ENCODE peak calls at places on chromosomes 4 and X, in four cellular contexts. U, P, O and W are unnamed samples.

GRCh38 chr4:113707013-113707412 is 54.5 kb downstream of the CAMK2D start:
- DNase-seq in U (peak; percentile 62), P (peak; percentile 69), O (no peak), W (peak; percentile 18)

GRCh38 chr4:65227628-65228027 is 442.7 kb downstream of the EPHA5 start:
- DNase-seq in P (no peak), U (no peak), O (no peak), W (no peak)

GRCh38 chr4:76208005-76208765 is 5.4 kb downstream of the SCARB2 start:
- DNase-seq in U (peak; percentile 94), P (peak; percentile 93), O (no peak), W (peak; percentile 90)

GRCh38 chrX:150405576-150405975 is 42.5 kb downstream of the MAMLD1 start:
- DNase-seq in O (no peak), U (no peak), P (no peak), W (no peak)

GRCh38 chrX:110420771-110421498 is 62.3 kb downstream of the RTL9 start:
- DNase-seq in U (no peak), P (peak; percentile 31), O (no peak), W (no peak)

GRCh38 chr4:114472269-114473032 is 126.2 kb upstream of the UGT8 start:
- DNase-seq in P (no peak), U (no peak), O (no peak), W (no peak)

GRCh38 chr4:48212165-48212564 is 57.5 kb downstream of the TEC start:
- DNase-seq in U (no peak), P (no peak), O (no peak), W (no peak)

GRCh38 chr4:84579410-84579791 is 3.5 kb upstream of the CDS1 start:
- DNase-seq in O (no peak), U (no peak), P (no peak), W (no peak)

GRCh38 chr4:6331018-6331417 is 61.4 kb downstream of the WFS1 start:
- DNase-seq in O (no peak), U (peak; percentile 47), P (peak; percentile 34), W (peak; percentile 35)

GRCh38 chr4:118751634-118752293 is 66.6 kb downstream of the METTL14 start:
- DNase-seq in P (peak; percentile 68), O (no peak), U (peak; percentile 45), W (no peak)

GRCh38 chr4:88159137-88159725 is 792 bp upstream of the ABCG2 start:
- DNase-seq in U (no peak), O (no peak), P (no peak), W (peak; percentile 39)

GRCh38 chrX:110310896-110311295 is 7.0 kb downstream of the AMMECR1 start:
- DNase-seq in O (no peak), U (peak; percentile 20), P (peak; percentile 24), W (peak; percentile 60)

GRCh38 chrX:124393238-124393637 is 46.9 kb downstream of the SH2D1A start:
- DNase-seq in U (no peak), O (no peak), P (no peak), W (no peak)

DNA sequence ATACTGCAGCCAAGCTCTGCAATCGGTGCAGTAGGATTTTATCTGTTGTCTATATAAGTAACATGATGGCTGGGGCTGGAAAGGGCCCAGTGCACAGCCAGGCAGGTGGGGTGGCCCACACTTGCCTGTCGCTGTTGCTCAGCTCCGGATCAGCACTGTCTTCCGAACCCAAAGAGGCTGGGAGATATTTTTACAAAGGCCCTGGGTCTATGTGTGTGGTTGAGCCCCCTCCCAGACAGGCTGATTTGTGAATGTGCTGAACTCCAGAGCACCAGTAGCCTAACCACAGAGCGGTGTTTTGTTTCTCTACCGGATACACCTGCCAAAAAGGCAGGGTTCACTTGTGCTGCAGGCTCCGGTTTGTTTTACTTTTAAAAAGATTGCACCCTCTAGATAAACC is 33.5 kb upstream of the CHRNA9 start:
- DNase-seq in O (peak; percentile 89), P (no peak), U (no peak), W (no peak)
- TF ChIP-seq CTCF in O (no peak), P (no peak), U (no peak), W (no peak)

DNA sequence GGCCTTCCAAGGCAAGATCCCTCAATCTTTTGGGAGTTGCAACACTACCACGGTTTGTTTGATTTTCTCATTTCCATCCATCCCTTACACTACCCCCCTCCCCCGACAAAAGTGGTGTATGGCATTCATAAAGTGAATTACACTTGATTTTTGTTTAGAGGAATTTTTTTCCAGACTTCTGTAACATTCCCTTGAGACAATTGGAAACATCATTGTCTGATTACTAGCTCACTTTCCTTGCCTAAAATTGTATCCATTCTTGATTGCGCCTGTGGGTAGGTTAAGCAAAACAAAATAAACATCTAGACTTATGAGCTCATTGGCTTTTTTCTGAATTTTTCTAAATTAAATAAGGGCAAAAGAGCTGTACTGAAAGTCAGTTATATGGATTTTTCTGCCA is 3.5 kb downstream of the GPC3 start:
- DNase-seq in O (no peak), P (no peak), U (no peak), W (no peak)
- H3K4me3 ChIP-seq in O (no peak overlapping the region), P (no peak overlapping the region), U (no peak overlapping the region), W (no peak overlapping the region)

GRCh38 chr4:34943719-34944386 is 1300.5 kb downstream of the ARAP2 start:
- DNase-seq in P (no peak), U (no peak), O (no peak), W (no peak)
- TF ChIP-seq CTCF in P (no peak), U (no peak), O (no peak), W (no peak)

DNA sequence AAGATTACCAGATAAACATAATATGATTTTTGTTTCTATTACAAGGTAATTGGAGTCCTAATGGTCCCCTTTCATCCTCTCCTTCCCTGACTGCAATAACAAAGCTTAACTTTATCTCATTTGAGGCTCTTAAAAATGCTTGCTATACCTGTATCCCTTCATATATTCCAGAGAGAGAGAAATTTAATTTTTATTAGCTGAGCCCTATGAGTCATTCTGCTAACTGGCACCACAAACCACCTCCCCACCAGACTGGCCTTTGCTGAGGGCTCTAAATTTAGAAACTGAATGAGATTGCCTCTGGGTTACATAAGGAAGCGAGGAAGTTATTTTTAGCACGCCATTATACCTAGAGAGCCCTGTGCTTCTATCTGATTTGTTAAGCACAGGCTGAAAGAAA is 27.4 kb downstream of the CBLL2 start:
- DNase-seq in P (peak; percentile 51), O (no peak), U (peak; percentile 54), W (peak; percentile 65)
- H3K4me3 ChIP-seq in P (no peak overlapping the region), O (no peak overlapping the region), U (no peak overlapping the region), W (no peak overlapping the region)

DNA sequence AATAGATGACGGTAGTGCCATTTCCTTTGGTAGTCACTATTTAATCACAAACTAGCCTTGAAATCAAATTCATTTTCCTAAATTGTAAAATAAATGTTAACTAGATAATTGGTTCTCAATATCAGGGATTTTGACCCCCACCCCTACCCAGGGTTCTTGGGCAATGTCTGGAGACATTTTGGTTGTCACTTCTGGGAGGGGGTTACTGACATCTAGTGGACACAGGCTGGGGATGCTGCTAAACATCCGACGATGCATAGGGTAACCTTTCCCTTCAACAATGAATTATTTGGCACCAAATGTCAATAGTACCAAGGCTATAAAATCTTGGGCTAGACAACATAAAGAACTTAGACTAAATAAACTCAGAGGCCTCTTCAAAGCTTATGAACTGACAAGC is 285.8 kb upstream of the TRPC5 start:
- DNase-seq in P (no peak), O (no peak), U (no peak), W (no peak)
- TF ChIP-seq CTCF in P (peak; percentile 17), O (no peak), U (no peak), W (no peak)

GRCh38 chr4:41933997-41934812 is 1.0 kb upstream of the TMEM33 start:
- DNase-seq in P (peak; percentile 5), U (no peak), O (no peak), W (peak; percentile 6)

GRCh38 chr4:41932988-41933387 is 2.2 kb upstream of the TMEM33 start:
- DNase-seq in P (no peak), O (no peak), U (no peak), W (no peak)

GRCh38 chr4:41934813-41935651 is at the start of gene TMEM33:
- DNase-seq in U (peak; percentile 86), P (peak; percentile 81), O (peak; percentile 82), W (peak; percentile 93)

GRCh38 chr4:41927761-41928499 is 7.3 kb upstream of the TMEM33 start:
- DNase-seq in O (no peak), U (no peak), P (no peak), W (no peak)

GRCh38 chr4:41930139-41930831 is 4.9 kb upstream of the TMEM33 start:
- DNase-seq in O (no peak), U (no peak), P (no peak), W (no peak)
- H3K4me3 ChIP-seq in O (no peak overlapping the region), U (no peak overlapping the region), P (no peak overlapping the region), W (no peak overlapping the region)

GRCh38 chr4:72320185-72320948 is 248.7 kb downstream of the ADAMTS3 start:
- DNase-seq in U (no peak), P (no peak), O (no peak), W (no peak)

GRCh38 chr4:72319596-72319995 is 249.4 kb downstream of the ADAMTS3 start:
- DNase-seq in U (peak; percentile 81), O (no peak), P (peak; percentile 85), W (peak; percentile 82)

GRCh38 chr4:72314869-72315268 is 254.2 kb downstream of the ADAMTS3 start:
- DNase-seq in O (no peak), P (peak; percentile 89), U (peak; percentile 83), W (peak; percentile 79)

GRCh38 chr4:72323227-72323626 is 245.8 kb downstream of the ADAMTS3 start:
- DNase-seq in O (no peak), P (no peak), U (peak; percentile 6), W (no peak)

GRCh38 chr4:72318771-72319170 is 250.2 kb downstream of the ADAMTS3 start:
- DNase-seq in O (no peak), U (no peak), P (peak; percentile 64), W (peak; percentile 80)
- TF ChIP-seq CTCF in O (no peak), U (no peak), P (no peak), W (no peak)